ENCODE peak calls at places on chromosomes 2 and 18, in ten cellular contexts. V, B, R, I, Y, X, P, G, M and T are unnamed samples.

GRCh38 chr2:19653336-19653908 is 248.4 kb downstream of the TTC32 start:
- DNase-seq in V (no peak), B (no peak), R (no peak), I (no peak), Y (no peak), X (no peak), P (no peak), G (no peak), M (no peak), T (no peak)

GRCh38 chr2:32416519-32416918 is 59.7 kb downstream of the BIRC6 start:
- DNase-seq in V (no peak), B (no peak), R (no peak), I (no peak), Y (no peak), X (no peak), P (no peak), G (no peak), M (no peak), T (no peak)

GRCh38 chr18:36187826-36188721 is 777 bp downstream of the MOCOS start:
- DNase-seq in V (peak; percentile 24), B (peak; percentile 45), R (peak; percentile 90), I (no peak), Y (no peak), X (no peak), P (peak; percentile 40), G (peak; percentile 48), M (peak; percentile 22), T (no peak)

GRCh38 chr2:146952691-146953090 is 892.1 kb upstream of the ACVR2A start:
- DNase-seq in V (no peak), B (no peak), R (no peak), I (no peak), Y (no peak), X (no peak), P (no peak), G (no peak), M (no peak), T (no peak)

GRCh38 chr2:72146357-72147302 is 1.0 kb downstream of the CYP26B1 start:
- DNase-seq in V (no peak), B (no peak), R (no peak), I (no peak), Y (peak; percentile 64), X (no peak), P (no peak), G (no peak), M (no peak), T (no peak)

GRCh38 chr2:172701250-172701649 is 34.4 kb upstream of the RAPGEF4 start:
- DNase-seq in V (no peak), B (no peak), R (no peak), I (no peak), Y (no peak), X (no peak), P (peak; percentile 22), G (peak; percentile 93), M (no peak), T (no peak)

GRCh38 chr2:204544961-204545860 is at the start of gene PARD3B:
- DNase-seq in V (peak; percentile 70), B (peak; percentile 57), R (peak; percentile 77), I (peak; percentile 16), Y (peak; percentile 82), X (peak; percentile 50), P (no peak), G (peak; percentile 74), M (peak; percentile 74), T (no peak)

GRCh38 chr2:217331577-217332139 is 471.8 kb upstream of the TNP1 start:
- DNase-seq in V (peak; percentile 22), B (peak; percentile 86), R (no peak), I (no peak), Y (no peak), X (no peak), P (no peak), G (peak; percentile 90), M (peak; percentile 10), T (no peak)

GRCh38 chr2:166957686-166958085 is 69.4 kb downstream of the XIRP2 start:
- DNase-seq in V (no peak), B (no peak), R (no peak), I (no peak), Y (no peak), X (no peak), P (no peak), G (no peak), M (no peak), T (no peak)

GRCh38 chr2:241720099-241720498 is 14.3 kb upstream of the D2HGDH start:
- DNase-seq in V (no peak), B (no peak), R (no peak), I (no peak), Y (no peak), X (no peak), P (no peak), G (no peak), M (no peak), T (no peak)

GRCh38 chr2:164816046-164816445 is 25.6 kb downstream of the COBLL1 start:
- DNase-seq in V (no peak), B (no peak), R (no peak), I (no peak), Y (no peak), X (no peak), P (no peak), G (no peak), M (no peak), T (no peak)

GRCh38 chr2:231013820-231014219 is 17.9 kb downstream of the SPATA3 start:
- DNase-seq in V (no peak), B (no peak), R (no peak), I (no peak), Y (no peak), X (no peak), P (no peak), G (peak; percentile 23), M (no peak), T (no peak)

GRCh38 chr2:231036131-231036530 is 1.2 kb upstream of the C2orf72 start:
- DNase-seq in V (no peak), B (no peak), R (no peak), I (no peak), Y (no peak), X (no peak), P (no peak), G (no peak), M (no peak), T (no peak)

GRCh38 chr2:196592331-196592911 is 47.1 kb upstream of the CCDC150 start:
- DNase-seq in V (peak; percentile 12), B (peak; percentile 53), R (peak; percentile 6), I (no peak), Y (peak; percentile 85), X (no peak), P (peak; percentile 34), G (peak; percentile 38), M (no peak), T (no peak)

GRCh38 chr2:239246723-239247122 is 154.1 kb downstream of the HDAC4 start:
- DNase-seq in V (peak; percentile 66), B (no peak), R (peak; percentile 68), I (no peak), Y (peak; percentile 76), X (no peak), P (no peak), G (peak; percentile 37), M (no peak), T (no peak)

GRCh38 chr18:74899554-74899953 is 301.9 kb downstream of the ZNF407 start:
- DNase-seq in V (no peak), B (no peak), R (no peak), I (no peak), Y (peak; percentile 76), X (peak; percentile 57), P (no peak), G (no peak), M (no peak), T (no peak)

GRCh38 chr18:7978834-7979233 is 411.7 kb downstream of the PTPRM start:
- DNase-seq in V (no peak), B (no peak), R (no peak), I (no peak), Y (no peak), X (no peak), P (no peak), G (no peak), M (no peak), T (no peak)

GRCh38 chr2:46013726-46014125 is 283.5 kb upstream of the EPAS1 start:
- DNase-seq in V (no peak), B (no peak), R (no peak), I (no peak), Y (no peak), X (no peak), P (no peak), G (no peak), M (no peak), T (no peak)

GRCh38 chr18:52813637-52814416 is 473.8 kb downstream of the DCC start:
- DNase-seq in V (peak; percentile 14), B (no peak), R (no peak), I (no peak), Y (no peak), X (no peak), P (no peak), G (no peak), M (no peak), T (no peak)